ENCODE peak calls at places on chromosomes 7 and 10, in five cellular contexts. T is HCT116, O is endodermal cell, K is mesenchymal stem cell, J is PC-3. S is an unnamed sample.
A peak's percentile ranks its signal among the peaks of the same experiment; 100 is the strongest.

GRCh38 chr10:26887611-26888215 is 27.0 kb upstream of the ABI1 start:
- DNase-seq in T (no peak), O (no peak), K (no peak), J (peak; percentile 35), S (no peak)

GRCh38 chr7:149776848-149777407 is 3.5 kb upstream of the ZNF467 start:
- DNase-seq in T (no peak), O (no peak), K (no peak), J (no peak), S (no peak)

GRCh38 chr7:1529383-1530116 is 952 bp upstream of the MAFK start:
- DNase-seq in T (no peak), O (no peak), K (no peak), J (no peak), S (no peak)

GRCh38 chr7:28173531-28173930 is 7.1 kb downstream of the JAZF1 start:
- DNase-seq in T (no peak), O (peak; percentile 64), K (no peak), J (no peak), S (no peak)

GRCh38 chr10:93680414-93681047 is 21.9 kb downstream of the FRA10AC1 start:
- DNase-seq in T (peak; percentile 34), O (no peak), K (peak; percentile 48), J (peak; percentile 78), S (peak; percentile 4)

GRCh38 chr10:8066797-8067196 is 12.3 kb downstream of the GATA3 start:
- DNase-seq in T (no peak), O (no peak), K (no peak), J (no peak), S (no peak)

GRCh38 chr10:26837139-26837538 is 23.6 kb downstream of the ABI1 start:
- DNase-seq in T (no peak), O (no peak), K (no peak), J (no peak), S (no peak)

GRCh38 chr10:48285710-48286109 is 11.2 kb upstream of the FRMPD2 start:
- DNase-seq in T (no peak), O (no peak), K (no peak), J (no peak), S (no peak)

GRCh38 chr10:98308602-98309365 is 40.8 kb upstream of the LOXL4 start:
- DNase-seq in T (no peak), O (no peak), K (no peak), J (no peak), S (no peak)

GRCh38 chr7:28442540-28443420 is 30.5 kb downstream of the CREB5 start:
- DNase-seq in T (no peak), O (no peak), K (no peak), J (peak; percentile 55), S (peak; percentile 65)

GRCh38 chr10:97188234-97188847 is 2.6 kb upstream of the SLIT1 start:
- DNase-seq in T (no peak), O (no peak), K (no peak), J (no peak), S (no peak)

GRCh38 chr7:82625377-82625776 is 181.8 kb upstream of the CACNA2D1 start:
- DNase-seq in T (no peak), O (no peak), K (no peak), J (peak; percentile 8), S (no peak)

GRCh38 chr7:82816272-82816671 is 346.4 kb downstream of the PCLO start:
- DNase-seq in T (peak; percentile 1), O (peak; percentile 56), K (no peak), J (peak; percentile 23), S (no peak)

GRCh38 chr7:36048141-36048901 is 104.7 kb upstream of the EEPD1 start:
- DNase-seq in T (no peak), O (no peak), K (peak; percentile 74), J (peak; percentile 90), S (peak; percentile 90)

GRCh38 chr10:21803374-21803773 is 200.2 kb downstream of the DNAJC1 start:
- DNase-seq in T (no peak), O (no peak), K (no peak), J (no peak), S (no peak)

GRCh38 chr10:51766423-51767145 is 67.2 kb upstream of the CSTF2T start:
- DNase-seq in T (no peak), O (no peak), K (no peak), J (no peak), S (no peak)

GRCh38 chr10:35265435-35265834 is 70.9 kb upstream of the CCNY start:
- DNase-seq in T (no peak), O (no peak), K (no peak), J (no peak), S (no peak)

GRCh38 chr7:130649004-130649790 is 19.4 kb downstream of the COPG2 start:
- DNase-seq in T (peak; percentile 68), O (no peak), K (peak; percentile 92), J (no peak), S (peak; percentile 90)

GRCh38 chr7:105890290-105890997 is 14.0 kb upstream of the ATXN7L1 start:
- DNase-seq in T (no peak), O (no peak), K (peak; percentile 71), J (no peak), S (peak; percentile 67)

GRCh38 chr7:105399043-105399725 is 10.5 kb upstream of the SRPK2 start:
- DNase-seq in T (no peak), O (no peak), K (peak; percentile 35), J (peak; percentile 41), S (peak; percentile 13)

GRCh38 chr10:74927701-74928100 is 101.3 kb downstream of the KAT6B start:
- DNase-seq in T (no peak), O (no peak), K (peak; percentile 53), J (peak; percentile 86), S (peak; percentile 62)

GRCh38 chr10:80473692-80474596 is 19.8 kb downstream of the TSPAN14 start:
- DNase-seq in T (no peak), O (no peak), K (peak; percentile 54), J (no peak), S (no peak)

GRCh38 chr7:122430710-122431109 is 126.2 kb upstream of the FEZF1 start:
- DNase-seq in T (no peak), O (no peak), K (no peak), J (no peak), S (no peak)

GRCh38 chr7:22173884-22174573 is 182.9 kb downstream of the RAPGEF5 start:
- DNase-seq in T (no peak), O (no peak), K (no peak), J (peak; percentile 68), S (no peak)

GRCh38 chr7:49852619-49853462 is 79.4 kb downstream of the VWC2 start:
- DNase-seq in T (peak; percentile 13), O (peak; percentile 89), K (peak; percentile 9), J (peak; percentile 74), S (peak; percentile 7)

GRCh38 chr10:106387063-106387462 is 777.4 kb downstream of the SORCS1 start:
- DNase-seq in T (no peak), O (no peak), K (no peak), J (peak; percentile 54), S (peak; percentile 22)

GRCh38 chr7:73865738-73866445 is 4.9 kb downstream of the TMEM270 start:
- DNase-seq in T (no peak), O (peak; percentile 83), K (peak; percentile 52), J (peak; percentile 67), S (peak; percentile 7)

GRCh38 chr10:102729090-102730026 is 14.4 kb upstream of the WBP1L start:
- DNase-seq in T (peak; percentile 49), O (peak; percentile 96), K (peak; percentile 82), J (peak; percentile 70), S (peak; percentile 42)

GRCh38 chr10:1809139-1809755 is 71.9 kb upstream of the ADARB2 start:
- DNase-seq in T (no peak), O (no peak), K (no peak), J (no peak), S (no peak)

GRCh38 chr7:33909312-33909711 is 4.0 kb downstream of the BMPER start:
- DNase-seq in T (no peak), O (no peak), K (no peak), J (peak; percentile 14), S (no peak)

GRCh38 chr7:33904680-33905388 is 505 bp upstream of the BMPER start:
- DNase-seq in T (no peak), O (peak; percentile 84), K (peak; percentile 70), J (no peak), S (no peak)

GRCh38 chr7:33905389-33906032 is at the start of gene BMPER:
- DNase-seq in T (no peak), O (peak; percentile 92), K (peak; percentile 39), J (peak; percentile 14), S (no peak)

GRCh38 chr7:33907625-33908024 is 2.3 kb downstream of the BMPER start:
- DNase-seq in T (no peak), O (no peak), K (no peak), J (no peak), S (no peak)

GRCh38 chr7:33906697-33907096 is 1.4 kb downstream of the BMPER start:
- DNase-seq in T (no peak), O (no peak), K (no peak), J (no peak), S (no peak)
- H3K27me3 ChIP-seq in T (peaks cover 28% of the 10 kb centered on the region), O (peaks cover 10% of the 10 kb centered on the region), K (no peaks in the 10 kb centered on the region), J (peaks cover 74% of the 10 kb centered on the region), S (peaks cover 5% of the 10 kb centered on the region)

DNA sequence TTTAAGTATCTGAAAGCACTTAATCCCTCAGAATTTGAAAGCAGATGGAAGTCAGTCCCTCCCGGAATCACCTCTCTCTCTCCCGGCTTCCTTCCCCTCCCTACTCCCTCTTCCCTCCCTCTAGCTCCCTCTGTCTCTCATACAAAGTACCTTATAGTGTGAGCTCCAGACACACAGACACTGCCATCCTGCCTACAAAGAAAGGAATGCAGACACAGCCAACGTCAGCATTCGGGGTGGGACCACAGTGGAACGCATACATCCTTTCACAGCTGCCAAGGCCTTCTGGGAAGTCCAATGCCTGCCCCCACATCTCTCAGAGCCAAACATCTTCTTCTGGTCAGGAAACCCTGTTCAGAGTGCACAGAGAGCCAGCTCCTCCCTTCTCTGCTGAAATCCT is 9.3 kb downstream of the NOD1 start:
- DNase-seq in T (peak; percentile 8), O (peak; percentile 90), K (peak; percentile 95), J (no peak), S (peak; percentile 100)
- H3K9ac ChIP-seq in T (no peak overlapping the region), O (no peak overlapping the region), K (peak overlapping the region; percentile 83), J (no peak overlapping the region), S (peak overlapping the region; percentile 71)

GRCh38 chr10:728603-729002 is 39.1 kb upstream of the DIP2C start:
- DNase-seq in T (no peak), O (no peak), K (no peak), J (no peak), S (no peak)

GRCh38 chr10:725786-726185 is 36.3 kb upstream of the DIP2C start:
- DNase-seq in T (no peak), O (no peak), K (peak; percentile 1), J (no peak), S (no peak)

GRCh38 chr10:727162-727790 is 37.8 kb upstream of the DIP2C start:
- DNase-seq in T (no peak), O (no peak), K (no peak), J (no peak), S (no peak)

GRCh38 chr10:733086-733485 is 43.6 kb upstream of the DIP2C start:
- DNase-seq in T (no peak), O (no peak), K (no peak), J (no peak), S (no peak)

DNA sequence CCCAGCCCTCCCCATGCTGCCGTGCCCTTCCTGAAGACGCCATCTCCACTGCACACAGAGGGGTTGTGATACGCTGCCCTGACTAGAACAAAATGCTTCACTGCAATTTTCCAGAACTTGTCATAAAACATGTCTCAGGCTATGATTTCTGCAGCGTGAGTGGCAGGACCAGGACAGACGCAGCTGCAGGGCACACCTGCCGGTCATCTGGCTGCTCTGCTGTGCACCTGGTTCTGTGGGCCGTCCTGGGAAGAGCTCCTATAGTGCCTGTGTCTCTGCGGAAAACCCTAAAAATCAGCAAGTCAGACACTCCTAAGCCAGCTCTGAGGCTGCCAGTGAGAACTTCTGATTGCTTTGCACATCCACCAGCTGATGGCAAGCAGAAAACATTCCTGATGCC is 39.7 kb upstream of the DIP2C start:
- DNase-seq in T (no peak), O (no peak), K (no peak), J (no peak), S (no peak)
- H3K27me3 ChIP-seq in T (peaks cover 26% of the 10 kb centered on the region), O (no peaks in the 10 kb centered on the region), K (peaks cover 33% of the 10 kb centered on the region), J (peaks cover 15% of the 10 kb centered on the region), S (peaks cover 2% of the 10 kb centered on the region)

GRCh38 chr10:5595591-5596590 is 70.5 kb downstream of the ASB13 start:
- DNase-seq in T (peak; percentile 21), O (no peak), K (peak; percentile 83), J (peak; percentile 89), S (peak; percentile 94)
- H3K9ac ChIP-seq in T (peak overlapping the region; percentile 33), O (no peak overlapping the region), K (peak overlapping the region; percentile 39), J (peak overlapping the region; percentile 92), S (peak overlapping the region; percentile 73)